ENCODE peak calls at places on chromosome 22, in six cellular contexts. One of them, this sample, is unnamed.
A peak's percentile ranks its signal among the peaks of the same experiment; 100 is the strongest.

GRCh38 chr22:33397381-33397907 is 339.3 kb upstream of the SYN3 start:
- DNase-seq in fibroblast of lung: no peak
- DNase-seq in MM.1S: no peak
- DNase-seq in WTC11: no peak
- DNase-seq in progenitor cell of endocrine pancreas: no peak
- DNase-seq in A549: no peak
- DNase-seq in this sample: no peak

GRCh38 chr22:19061471-19062138 is 60.6 kb downstream of the DGCR2 start:
- DNase-seq in fibroblast of lung: no peak
- DNase-seq in MM.1S: no peak
- DNase-seq in WTC11: no peak
- DNase-seq in progenitor cell of endocrine pancreas: no peak
- DNase-seq in A549: no peak
- DNase-seq in this sample: no peak

GRCh38 chr22:45254789-45255261 is 14.1 kb upstream of the KIAA0930 start:
- DNase-seq in fibroblast of lung: peak; percentile 47
- DNase-seq in MM.1S: no peak
- DNase-seq in WTC11: no peak
- DNase-seq in progenitor cell of endocrine pancreas: no peak
- DNase-seq in A549: no peak
- DNase-seq in this sample: no peak

GRCh38 chr22:37211075-37211852 is 1.0 kb downstream of the SSTR3 start:
- DNase-seq in fibroblast of lung: no peak
- DNase-seq in MM.1S: no peak
- DNase-seq in WTC11: no peak
- DNase-seq in progenitor cell of endocrine pancreas: no peak
- DNase-seq in A549: no peak
- DNase-seq in this sample: no peak

GRCh38 chr22:20433191-20433590 is 4.4 kb downstream of the SCARF2 start:
- DNase-seq in fibroblast of lung: no peak
- DNase-seq in MM.1S: no peak
- DNase-seq in WTC11: no peak
- DNase-seq in progenitor cell of endocrine pancreas: no peak
- DNase-seq in A549: no peak
- DNase-seq in this sample: no peak

GRCh38 chr22:29031236-29031982 is 30.2 kb downstream of the C22orf31 start:
- DNase-seq in fibroblast of lung: peak; percentile 99
- DNase-seq in MM.1S: no peak
- DNase-seq in WTC11: no peak
- DNase-seq in progenitor cell of endocrine pancreas: no peak
- DNase-seq in A549: peak; percentile 64
- DNase-seq in this sample: no peak

GRCh38 chr22:41976070-41976901 is 7.0 kb downstream of the SEPTIN3 start:
- DNase-seq in fibroblast of lung: no peak
- DNase-seq in MM.1S: peak; percentile 45
- DNase-seq in WTC11: peak; percentile 45
- DNase-seq in progenitor cell of endocrine pancreas: peak; percentile 42
- DNase-seq in A549: no peak
- DNase-seq in this sample: no peak

GRCh38 chr22:41184679-41185078 is 20.4 kb upstream of the L3MBTL2 start:
- DNase-seq in fibroblast of lung: no peak
- DNase-seq in MM.1S: no peak
- DNase-seq in WTC11: peak; percentile 29
- DNase-seq in progenitor cell of endocrine pancreas: no peak
- DNase-seq in A549: no peak
- DNase-seq in this sample: no peak

GRCh38 chr22:19871023-19871844 is 16.6 kb upstream of the GNB1L start:
- DNase-seq in fibroblast of lung: no peak
- DNase-seq in MM.1S: no peak
- DNase-seq in WTC11: peak; percentile 7
- DNase-seq in progenitor cell of endocrine pancreas: no peak
- DNase-seq in A549: no peak
- DNase-seq in this sample: no peak

GRCh38 chr22:41530612-41531421 is 13.5 kb downstream of the POLR3H start:
- DNase-seq in fibroblast of lung: no peak
- DNase-seq in MM.1S: no peak
- DNase-seq in WTC11: no peak
- DNase-seq in progenitor cell of endocrine pancreas: no peak
- DNase-seq in A549: no peak
- DNase-seq in this sample: no peak

GRCh38 chr22:29266564-29267461 is 968 bp downstream of the RHBDD3 start:
- DNase-seq in fibroblast of lung: peak; percentile 13
- DNase-seq in MM.1S: no peak
- DNase-seq in WTC11: no peak
- DNase-seq in progenitor cell of endocrine pancreas: no peak
- DNase-seq in A549: no peak
- DNase-seq in this sample: no peak

GRCh38 chr22:37696657-37697539 is at the start of gene TRIOBP:
- DNase-seq in fibroblast of lung: peak; percentile 93
- DNase-seq in MM.1S: peak; percentile 95
- DNase-seq in WTC11: peak; percentile 99
- DNase-seq in progenitor cell of endocrine pancreas: peak; percentile 97
- DNase-seq in A549: peak; percentile 77
- DNase-seq in this sample: peak; percentile 89

GRCh38 chr22:37018815-37019308 is 385 bp downstream of the TST start:
- DNase-seq in fibroblast of lung: peak; percentile 55
- DNase-seq in MM.1S: no peak
- DNase-seq in WTC11: peak; percentile 72
- DNase-seq in progenitor cell of endocrine pancreas: no peak
- DNase-seq in A549: no peak
- DNase-seq in this sample: no peak

GRCh38 chr22:19869497-19870152 is 15.0 kb upstream of the GNB1L start:
- DNase-seq in fibroblast of lung: no peak
- DNase-seq in MM.1S: no peak
- DNase-seq in WTC11: no peak
- DNase-seq in progenitor cell of endocrine pancreas: no peak
- DNase-seq in A549: no peak
- DNase-seq in this sample: no peak

GRCh38 chr22:27776410-27776958 is 25.1 kb downstream of the MN1 start:
- DNase-seq in fibroblast of lung: peak; percentile 70
- DNase-seq in MM.1S: no peak
- DNase-seq in WTC11: no peak
- DNase-seq in progenitor cell of endocrine pancreas: no peak
- DNase-seq in A549: no peak
- DNase-seq in this sample: no peak

GRCh38 chr22:20183823-20184222 is 33.0 kb upstream of the CCDC188 start:
- DNase-seq in fibroblast of lung: no peak
- DNase-seq in MM.1S: no peak
- DNase-seq in WTC11: no peak
- DNase-seq in progenitor cell of endocrine pancreas: no peak
- DNase-seq in A549: no peak
- DNase-seq in this sample: no peak

GRCh38 chr22:27635852-27636251 is 165.7 kb downstream of the MN1 start:
- DNase-seq in fibroblast of lung: no peak
- DNase-seq in MM.1S: no peak
- DNase-seq in WTC11: no peak
- DNase-seq in progenitor cell of endocrine pancreas: no peak
- DNase-seq in A549: no peak
- DNase-seq in this sample: no peak

GRCh38 chr22:17191163-17191562 is 28.1 kb downstream of the ADA2 start:
- DNase-seq in fibroblast of lung: peak; percentile 69
- DNase-seq in MM.1S: no peak
- DNase-seq in WTC11: no peak
- DNase-seq in progenitor cell of endocrine pancreas: no peak
- DNase-seq in A549: no peak
- DNase-seq in this sample: no peak

GRCh38 chr22:45179276-45180049 is 15.7 kb downstream of the NUP50 start:
- DNase-seq in fibroblast of lung: no peak
- DNase-seq in MM.1S: no peak
- DNase-seq in WTC11: no peak
- DNase-seq in progenitor cell of endocrine pancreas: no peak
- DNase-seq in A549: no peak
- DNase-seq in this sample: no peak

GRCh38 chr22:28538922-28539321 is 140.7 kb downstream of the TTC28 start:
- DNase-seq in fibroblast of lung: no peak
- DNase-seq in MM.1S: no peak
- DNase-seq in WTC11: no peak
- DNase-seq in progenitor cell of endocrine pancreas: no peak
- DNase-seq in A549: no peak
- DNase-seq in this sample: no peak

GRCh38 chr22:29251265-29251664 is 16.5 kb downstream of the RHBDD3 start:
- DNase-seq in fibroblast of lung: no peak
- DNase-seq in MM.1S: no peak
- DNase-seq in WTC11: no peak
- DNase-seq in progenitor cell of endocrine pancreas: no peak
- DNase-seq in A549: no peak
- DNase-seq in this sample: no peak

GRCh38 chr22:37107779-37108621 is 1.5 kb downstream of the TMPRSS6 start:
- DNase-seq in fibroblast of lung: no peak
- DNase-seq in MM.1S: no peak
- DNase-seq in WTC11: no peak
- DNase-seq in progenitor cell of endocrine pancreas: no peak
- DNase-seq in A549: no peak
- DNase-seq in this sample: no peak

GRCh38 chr22:33380789-33381530 is 322.8 kb upstream of the SYN3 start:
- DNase-seq in fibroblast of lung: peak; percentile 96
- DNase-seq in MM.1S: no peak
- DNase-seq in WTC11: no peak
- DNase-seq in progenitor cell of endocrine pancreas: no peak
- DNase-seq in A549: peak; percentile 6
- DNase-seq in this sample: no peak

GRCh38 chr22:37560682-37561208 is 465 bp downstream of the CDC42EP1 start:
- DNase-seq in fibroblast of lung: peak; percentile 75
- DNase-seq in MM.1S: no peak
- DNase-seq in WTC11: no peak
- DNase-seq in progenitor cell of endocrine pancreas: peak; percentile 46
- DNase-seq in A549: no peak
- DNase-seq in this sample: no peak

GRCh38 chr22:41485033-41485432 is 16.1 kb downstream of the ACO2 start:
- DNase-seq in fibroblast of lung: no peak
- DNase-seq in MM.1S: no peak
- DNase-seq in WTC11: no peak
- DNase-seq in progenitor cell of endocrine pancreas: no peak
- DNase-seq in A549: no peak
- DNase-seq in this sample: no peak

GRCh38 chr22:24978308-24978707 is 25.8 kb downstream of the KIAA1671 start:
- DNase-seq in fibroblast of lung: no peak
- DNase-seq in MM.1S: no peak
- DNase-seq in WTC11: no peak
- DNase-seq in progenitor cell of endocrine pancreas: no peak
- DNase-seq in A549: no peak
- DNase-seq in this sample: no peak

GRCh38 chr22:45421349-45422057 is 8.0 kb downstream of the RIBC2 start:
- DNase-seq in fibroblast of lung: no peak
- DNase-seq in MM.1S: no peak
- DNase-seq in WTC11: no peak
- DNase-seq in progenitor cell of endocrine pancreas: no peak
- DNase-seq in A549: no peak
- DNase-seq in this sample: no peak

GRCh38 chr22:20475115-20475436 is 20.5 kb downstream of the KLHL22 start:
- DNase-seq in fibroblast of lung: no peak
- DNase-seq in MM.1S: no peak
- DNase-seq in WTC11: no peak
- DNase-seq in progenitor cell of endocrine pancreas: no peak
- DNase-seq in A549: no peak
- DNase-seq in this sample: no peak

GRCh38 chr22:48235744-48236143 is 1473.3 kb downstream of the TBC1D22A start:
- DNase-seq in fibroblast of lung: no peak
- DNase-seq in MM.1S: no peak
- DNase-seq in WTC11: no peak
- DNase-seq in progenitor cell of endocrine pancreas: no peak
- DNase-seq in A549: no peak
- DNase-seq in this sample: no peak

GRCh38 chr22:43529954-43530863 is 118.4 kb downstream of the MPPED1 start:
- DNase-seq in fibroblast of lung: no peak
- DNase-seq in MM.1S: no peak
- DNase-seq in WTC11: no peak
- DNase-seq in progenitor cell of endocrine pancreas: no peak
- DNase-seq in A549: no peak
- DNase-seq in this sample: no peak

GRCh38 chr22:43526117-43526655 is 114.4 kb downstream of the MPPED1 start:
- DNase-seq in fibroblast of lung: no peak
- DNase-seq in MM.1S: no peak
- DNase-seq in WTC11: no peak
- DNase-seq in progenitor cell of endocrine pancreas: no peak
- DNase-seq in A549: no peak
- DNase-seq in this sample: no peak

GRCh38 chr22:43528601-43529360 is 117.0 kb downstream of the MPPED1 start:
- DNase-seq in fibroblast of lung: no peak
- DNase-seq in MM.1S: peak; percentile 24
- DNase-seq in WTC11: no peak
- DNase-seq in progenitor cell of endocrine pancreas: no peak
- DNase-seq in A549: no peak
- DNase-seq in this sample: no peak

GRCh38 chr22:43529461-43529860 is 117.6 kb downstream of the MPPED1 start:
- DNase-seq in fibroblast of lung: no peak
- DNase-seq in MM.1S: no peak
- DNase-seq in WTC11: no peak
- DNase-seq in progenitor cell of endocrine pancreas: no peak
- DNase-seq in A549: no peak
- DNase-seq in this sample: no peak

DNA sequence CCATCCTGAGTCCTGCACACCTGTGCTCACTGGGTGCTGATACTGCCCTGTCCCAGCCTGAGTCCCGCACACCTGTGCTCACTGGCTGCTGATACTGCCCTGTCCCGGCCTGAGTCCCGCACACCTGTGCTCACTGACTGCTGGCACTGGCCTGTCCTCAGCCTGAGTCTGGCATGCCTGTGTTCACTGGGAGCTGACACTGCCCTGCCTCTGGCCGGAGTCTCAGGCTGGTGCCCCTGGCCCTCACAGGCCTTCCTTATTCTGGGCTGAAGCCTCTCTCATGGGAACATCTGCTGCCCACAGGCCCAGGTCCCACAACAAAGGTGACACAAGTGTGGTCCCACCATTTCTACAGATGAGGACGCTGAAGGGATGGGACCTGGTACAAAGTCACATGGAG is 115.1 kb downstream of the MPPED1 start:
- DNase-seq in fibroblast of lung: no peak
- DNase-seq in MM.1S: no peak
- DNase-seq in WTC11: no peak
- DNase-seq in progenitor cell of endocrine pancreas: no peak
- DNase-seq in A549: no peak
- DNase-seq in this sample: no peak
- TF ChIP-seq CTCF in fibroblast of lung: no peak
- TF ChIP-seq CTCF in MM.1S: no peak
- TF ChIP-seq CTCF in WTC11: no peak
- TF ChIP-seq CTCF in progenitor cell of endocrine pancreas: no peak
- TF ChIP-seq CTCF in A549: no peak
- TF ChIP-seq CTCF in this sample: no peak

GRCh38 chr22:43783777-43784176 is 28.3 kb downstream of the EFCAB6 start:
- DNase-seq in fibroblast of lung: no peak
- DNase-seq in MM.1S: no peak
- DNase-seq in WTC11: no peak
- DNase-seq in progenitor cell of endocrine pancreas: no peak
- DNase-seq in A549: no peak
- DNase-seq in this sample: no peak
- TF ChIP-seq CTCF in fibroblast of lung: no peak
- TF ChIP-seq CTCF in MM.1S: no peak
- TF ChIP-seq CTCF in WTC11: no peak
- TF ChIP-seq CTCF in progenitor cell of endocrine pancreas: peak; percentile 41
- TF ChIP-seq CTCF in A549: no peak
- TF ChIP-seq CTCF in this sample: no peak

GRCh38 chr22:30526656-30527055 is 19.9 kb downstream of the SEC14L6 start:
- DNase-seq in fibroblast of lung: no peak
- DNase-seq in MM.1S: no peak
- DNase-seq in WTC11: no peak
- DNase-seq in progenitor cell of endocrine pancreas: no peak
- DNase-seq in A549: no peak
- DNase-seq in this sample: no peak
- TF ChIP-seq CTCF in fibroblast of lung: no peak
- TF ChIP-seq CTCF in MM.1S: no peak
- TF ChIP-seq CTCF in WTC11: no peak
- TF ChIP-seq CTCF in progenitor cell of endocrine pancreas: no peak
- TF ChIP-seq CTCF in A549: no peak
- TF ChIP-seq CTCF in this sample: no peak

GRCh38 chr22:39530692-39531331 is 1.7 kb downstream of the RPS19BP1 start:
- DNase-seq in fibroblast of lung: no peak
- DNase-seq in MM.1S: peak; percentile 60
- DNase-seq in WTC11: no peak
- DNase-seq in progenitor cell of endocrine pancreas: no peak
- DNase-seq in A549: no peak
- DNase-seq in this sample: no peak
- TF ChIP-seq CTCF in fibroblast of lung: peak; percentile 22
- TF ChIP-seq CTCF in MM.1S: peak; percentile 34
- TF ChIP-seq CTCF in WTC11: no peak
- TF ChIP-seq CTCF in progenitor cell of endocrine pancreas: peak; percentile 31
- TF ChIP-seq CTCF in A549: no peak
- TF ChIP-seq CTCF in this sample: no peak

This sample was measured in LNCaP clone FGC.